ENCODE peak calls at places on chromosome 17, in eight cellular contexts. One of them, this sample, is unnamed.
A peak's percentile ranks its signal among the peaks of the same experiment; 100 is the strongest.

GRCh38 chr17:28466521-28467048 is 6.9 kb upstream of the SLC13A2 start:
- DNase-seq in ovary: no peak
- DNase-seq in GM12865: no peak
- DNase-seq in left lung: no peak
- DNase-seq in heart left ventricle: no peak
- DNase-seq in hepatocyte: peak; percentile 63
- DNase-seq in lower lobe of right lung: no peak
- DNase-seq in choroid plexus epithelial cell: no peak
- DNase-seq in this sample: no peak

GRCh38 chr17:74730491-74731346 is 6.3 kb upstream of the RAB37 start:
- DNase-seq in ovary: no peak
- DNase-seq in GM12865: peak; percentile 67
- DNase-seq in left lung: no peak
- DNase-seq in heart left ventricle: no peak
- DNase-seq in hepatocyte: no peak
- DNase-seq in lower lobe of right lung: no peak
- DNase-seq in choroid plexus epithelial cell: no peak
- DNase-seq in this sample: no peak

GRCh38 chr17:63364944-63365343 is 81.2 kb downstream of the CYB561 start:
- DNase-seq in ovary: no peak
- DNase-seq in GM12865: no peak
- DNase-seq in left lung: no peak
- DNase-seq in heart left ventricle: no peak
- DNase-seq in hepatocyte: no peak
- DNase-seq in lower lobe of right lung: no peak
- DNase-seq in choroid plexus epithelial cell: no peak
- DNase-seq in this sample: no peak

GRCh38 chr17:46977348-46977747 is 1.7 kb downstream of the RPRML start:
- DNase-seq in ovary: no peak
- DNase-seq in GM12865: no peak
- DNase-seq in left lung: no peak
- DNase-seq in heart left ventricle: no peak
- DNase-seq in hepatocyte: peak; percentile 65
- DNase-seq in lower lobe of right lung: no peak
- DNase-seq in choroid plexus epithelial cell: peak; percentile 54
- DNase-seq in this sample: peak; percentile 27

GRCh38 chr17:5019475-5019956 is 15.7 kb downstream of the SLC52A1 start:
- DNase-seq in ovary: no peak
- DNase-seq in GM12865: peak; percentile 44
- DNase-seq in left lung: no peak
- DNase-seq in heart left ventricle: no peak
- DNase-seq in hepatocyte: no peak
- DNase-seq in lower lobe of right lung: no peak
- DNase-seq in choroid plexus epithelial cell: peak; percentile 22
- DNase-seq in this sample: peak; percentile 25

GRCh38 chr17:53217311-53217710 is 605.4 kb upstream of the KIF2B start:
- DNase-seq in ovary: no peak
- DNase-seq in GM12865: no peak
- DNase-seq in left lung: no peak
- DNase-seq in heart left ventricle: no peak
- DNase-seq in hepatocyte: no peak
- DNase-seq in lower lobe of right lung: no peak
- DNase-seq in choroid plexus epithelial cell: no peak
- DNase-seq in this sample: no peak

GRCh38 chr17:17966399-17966798 is 5.8 kb downstream of the TOM1L2 start:
- DNase-seq in ovary: no peak
- DNase-seq in GM12865: peak; percentile 57
- DNase-seq in left lung: no peak
- DNase-seq in heart left ventricle: no peak
- DNase-seq in hepatocyte: no peak
- DNase-seq in lower lobe of right lung: no peak
- DNase-seq in choroid plexus epithelial cell: no peak
- DNase-seq in this sample: no peak

GRCh38 chr17:80815151-80815561 is 176.5 kb upstream of the CHMP6 start:
- DNase-seq in ovary: no peak
- DNase-seq in GM12865: no peak
- DNase-seq in left lung: peak; percentile 48
- DNase-seq in heart left ventricle: peak; percentile 20
- DNase-seq in hepatocyte: no peak
- DNase-seq in lower lobe of right lung: no peak
- DNase-seq in choroid plexus epithelial cell: no peak
- DNase-seq in this sample: no peak

GRCh38 chr17:15264542-15264941 is 584 bp downstream of the PMP22 start:
- DNase-seq in ovary: peak; percentile 30
- DNase-seq in GM12865: no peak
- DNase-seq in left lung: peak; percentile 84
- DNase-seq in heart left ventricle: no peak
- DNase-seq in hepatocyte: no peak
- DNase-seq in lower lobe of right lung: peak; percentile 72
- DNase-seq in choroid plexus epithelial cell: no peak
- DNase-seq in this sample: no peak

GRCh38 chr17:7042507-7043194 is 1.2 kb downstream of the SLC16A11 start:
- DNase-seq in ovary: no peak
- DNase-seq in GM12865: no peak
- DNase-seq in left lung: peak; percentile 76
- DNase-seq in heart left ventricle: peak; percentile 75
- DNase-seq in hepatocyte: no peak
- DNase-seq in lower lobe of right lung: no peak
- DNase-seq in choroid plexus epithelial cell: peak; percentile 40
- DNase-seq in this sample: no peak

GRCh38 chr17:14904406-14904805 is 360.7 kb downstream of the PMP22 start:
- DNase-seq in ovary: no peak
- DNase-seq in GM12865: no peak
- DNase-seq in left lung: no peak
- DNase-seq in heart left ventricle: no peak
- DNase-seq in hepatocyte: no peak
- DNase-seq in lower lobe of right lung: no peak
- DNase-seq in choroid plexus epithelial cell: peak; percentile 33
- DNase-seq in this sample: peak; percentile 11

GRCh38 chr17:7133424-7133823 is 18.8 kb upstream of the ASGR2 start:
- DNase-seq in ovary: no peak
- DNase-seq in GM12865: peak; percentile 70
- DNase-seq in left lung: no peak
- DNase-seq in heart left ventricle: peak; percentile 71
- DNase-seq in hepatocyte: peak; percentile 43
- DNase-seq in lower lobe of right lung: peak; percentile 65
- DNase-seq in choroid plexus epithelial cell: no peak
- DNase-seq in this sample: peak; percentile 3

GRCh38 chr17:2337152-2337810 is at the start of gene SGSM2:
- DNase-seq in ovary: peak; percentile 71
- DNase-seq in GM12865: peak; percentile 75
- DNase-seq in left lung: peak; percentile 90
- DNase-seq in heart left ventricle: peak; percentile 84
- DNase-seq in hepatocyte: peak; percentile 77
- DNase-seq in lower lobe of right lung: peak; percentile 79
- DNase-seq in choroid plexus epithelial cell: peak; percentile 60
- DNase-seq in this sample: peak; percentile 31

GRCh38 chr17:79008666-79009387 is 737 bp downstream of the CANT1 start:
- DNase-seq in ovary: no peak
- DNase-seq in GM12865: no peak
- DNase-seq in left lung: no peak
- DNase-seq in heart left ventricle: no peak
- DNase-seq in hepatocyte: peak; percentile 4
- DNase-seq in lower lobe of right lung: no peak
- DNase-seq in choroid plexus epithelial cell: no peak
- DNase-seq in this sample: no peak

GRCh38 chr17:41848788-41849187 is 11.2 kb downstream of the KLHL10 start:
- DNase-seq in ovary: no peak
- DNase-seq in GM12865: no peak
- DNase-seq in left lung: no peak
- DNase-seq in heart left ventricle: no peak
- DNase-seq in hepatocyte: no peak
- DNase-seq in lower lobe of right lung: no peak
- DNase-seq in choroid plexus epithelial cell: peak; percentile 31
- DNase-seq in this sample: peak; percentile 51

GRCh38 chr17:79995691-79996090 is 40.0 kb downstream of the TBC1D16 start:
- DNase-seq in ovary: no peak
- DNase-seq in GM12865: no peak
- DNase-seq in left lung: no peak
- DNase-seq in heart left ventricle: no peak
- DNase-seq in hepatocyte: no peak
- DNase-seq in lower lobe of right lung: no peak
- DNase-seq in choroid plexus epithelial cell: peak; percentile 21
- DNase-seq in this sample: no peak

GRCh38 chr17:75596320-75597087 is 8.9 kb downstream of the MYO15B start:
- DNase-seq in ovary: no peak
- DNase-seq in GM12865: no peak
- DNase-seq in left lung: no peak
- DNase-seq in heart left ventricle: no peak
- DNase-seq in hepatocyte: no peak
- DNase-seq in lower lobe of right lung: no peak
- DNase-seq in choroid plexus epithelial cell: no peak
- DNase-seq in this sample: no peak

DNA sequence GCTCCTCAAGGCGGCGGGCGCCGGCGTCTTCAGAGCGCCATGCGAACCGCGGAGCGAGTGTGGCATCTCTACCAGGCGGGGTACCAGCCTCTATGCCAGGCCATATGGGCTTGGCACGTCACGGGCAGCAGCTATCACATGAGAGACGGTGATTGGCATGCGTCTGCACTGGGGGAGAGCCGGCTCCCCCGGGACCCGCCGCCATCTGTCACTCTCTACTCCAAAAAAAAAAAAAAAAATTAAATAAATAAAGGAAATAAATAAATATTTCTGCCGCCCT is at the start of gene NEUROD2:
- DNase-seq in ovary: no peak
- DNase-seq in GM12865: no peak
- DNase-seq in left lung: no peak
- DNase-seq in heart left ventricle: no peak
- DNase-seq in hepatocyte: no peak
- DNase-seq in lower lobe of right lung: no peak
- DNase-seq in choroid plexus epithelial cell: no peak
- DNase-seq in this sample: no peak
- H3K4me3 ChIP-seq in ovary: no peak within 1 kb of the TSS
- H3K4me3 ChIP-seq in GM12865: no peak within 1 kb of the TSS
- H3K4me3 ChIP-seq in left lung: no peak within 1 kb of the TSS
- H3K4me3 ChIP-seq in heart left ventricle: peak within 1 kb of the TSS; percentile 21
- H3K4me3 ChIP-seq in hepatocyte: no peak within 1 kb of the TSS
- H3K4me3 ChIP-seq in lower lobe of right lung: peak within 1 kb of the TSS; percentile 17
- H3K4me3 ChIP-seq in choroid plexus epithelial cell: no peak within 1 kb of the TSS
- H3K4me3 ChIP-seq in this sample: no peak within 1 kb of the TSS

GRCh38 chr17:44628234-44629188 is 27.8 kb upstream of the MEIOC start:
- DNase-seq in ovary: peak; percentile 54
- DNase-seq in GM12865: peak; percentile 21
- DNase-seq in left lung: no peak
- DNase-seq in heart left ventricle: peak; percentile 68
- DNase-seq in hepatocyte: peak; percentile 19
- DNase-seq in lower lobe of right lung: peak; percentile 57
- DNase-seq in choroid plexus epithelial cell: no peak
- DNase-seq in this sample: no peak

GRCh38 chr17:44627513-44627912 is 28.8 kb upstream of the MEIOC start:
- DNase-seq in ovary: no peak
- DNase-seq in GM12865: no peak
- DNase-seq in left lung: no peak
- DNase-seq in heart left ventricle: no peak
- DNase-seq in hepatocyte: no peak
- DNase-seq in lower lobe of right lung: no peak
- DNase-seq in choroid plexus epithelial cell: no peak
- DNase-seq in this sample: no peak

GRCh38 chr17:44623070-44623725 is 33.1 kb upstream of the MEIOC start:
- DNase-seq in ovary: no peak
- DNase-seq in GM12865: no peak
- DNase-seq in left lung: no peak
- DNase-seq in heart left ventricle: no peak
- DNase-seq in hepatocyte: no peak
- DNase-seq in lower lobe of right lung: no peak
- DNase-seq in choroid plexus epithelial cell: no peak
- DNase-seq in this sample: no peak
- TF ChIP-seq CTCF in ovary: no peak
- TF ChIP-seq CTCF in GM12865: no peak
- TF ChIP-seq CTCF in left lung: no peak
- TF ChIP-seq CTCF in heart left ventricle: no peak
- TF ChIP-seq CTCF in hepatocyte: peak; percentile 4
- TF ChIP-seq CTCF in lower lobe of right lung: no peak
- TF ChIP-seq CTCF in choroid plexus epithelial cell: no peak
- TF ChIP-seq CTCF in this sample: no peak

DNA sequence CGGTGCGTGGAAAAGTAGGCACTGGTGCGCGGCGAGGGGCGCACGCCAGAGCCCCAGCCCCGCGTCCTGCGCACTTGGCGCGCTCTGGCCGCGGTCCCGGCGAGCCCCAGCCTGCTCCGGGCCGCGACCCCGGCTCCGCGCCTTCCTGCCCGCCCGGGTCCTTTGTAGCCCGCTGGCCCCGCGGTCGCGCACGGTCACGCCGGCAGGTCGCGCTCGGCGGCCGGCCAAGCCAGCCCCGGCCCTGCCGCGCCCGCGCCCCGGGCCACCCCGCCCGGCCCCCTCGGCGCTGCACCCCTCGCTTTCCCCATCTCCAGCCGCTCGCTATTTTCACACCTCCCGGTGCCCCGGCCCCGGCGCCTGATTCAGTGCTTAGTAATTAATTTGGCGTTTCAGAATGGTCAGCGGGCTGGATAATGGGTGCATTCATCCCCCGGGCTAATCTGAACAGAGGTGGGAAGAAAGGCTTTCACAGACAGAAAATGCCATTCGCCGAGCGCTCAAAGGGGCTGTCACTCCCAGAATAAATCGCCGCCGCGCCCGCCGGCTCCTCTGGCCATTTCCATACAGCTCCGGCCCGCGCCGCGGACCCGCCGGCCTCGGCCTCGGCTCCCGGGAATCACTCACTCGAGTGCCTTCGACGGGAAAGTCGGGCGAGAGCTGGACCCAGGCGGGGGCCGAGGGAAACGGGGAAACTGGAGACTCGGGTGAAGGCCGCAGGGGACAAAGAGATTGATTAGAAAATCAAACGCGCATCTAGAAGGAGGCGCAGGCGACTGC is 17.8 kb upstream of the NTN1 start:
- DNase-seq in ovary: no peak
- DNase-seq in GM12865: no peak
- DNase-seq in left lung: no peak
- DNase-seq in heart left ventricle: no peak
- DNase-seq in hepatocyte: no peak
- DNase-seq in lower lobe of right lung: no peak
- DNase-seq in choroid plexus epithelial cell: no peak
- DNase-seq in this sample: no peak
- H3K4me3 ChIP-seq in ovary: peak overlapping the region; percentile 36
- H3K4me3 ChIP-seq in GM12865: peak overlapping the region; percentile 50
- H3K4me3 ChIP-seq in left lung: peak overlapping the region; percentile 8
- H3K4me3 ChIP-seq in heart left ventricle: peak overlapping the region; percentile 54
- H3K4me3 ChIP-seq in hepatocyte: no peak overlapping the region
- H3K4me3 ChIP-seq in lower lobe of right lung: peak overlapping the region; percentile 45
- H3K4me3 ChIP-seq in choroid plexus epithelial cell: no peak overlapping the region
- H3K4me3 ChIP-seq in this sample: no peak overlapping the region

DNA sequence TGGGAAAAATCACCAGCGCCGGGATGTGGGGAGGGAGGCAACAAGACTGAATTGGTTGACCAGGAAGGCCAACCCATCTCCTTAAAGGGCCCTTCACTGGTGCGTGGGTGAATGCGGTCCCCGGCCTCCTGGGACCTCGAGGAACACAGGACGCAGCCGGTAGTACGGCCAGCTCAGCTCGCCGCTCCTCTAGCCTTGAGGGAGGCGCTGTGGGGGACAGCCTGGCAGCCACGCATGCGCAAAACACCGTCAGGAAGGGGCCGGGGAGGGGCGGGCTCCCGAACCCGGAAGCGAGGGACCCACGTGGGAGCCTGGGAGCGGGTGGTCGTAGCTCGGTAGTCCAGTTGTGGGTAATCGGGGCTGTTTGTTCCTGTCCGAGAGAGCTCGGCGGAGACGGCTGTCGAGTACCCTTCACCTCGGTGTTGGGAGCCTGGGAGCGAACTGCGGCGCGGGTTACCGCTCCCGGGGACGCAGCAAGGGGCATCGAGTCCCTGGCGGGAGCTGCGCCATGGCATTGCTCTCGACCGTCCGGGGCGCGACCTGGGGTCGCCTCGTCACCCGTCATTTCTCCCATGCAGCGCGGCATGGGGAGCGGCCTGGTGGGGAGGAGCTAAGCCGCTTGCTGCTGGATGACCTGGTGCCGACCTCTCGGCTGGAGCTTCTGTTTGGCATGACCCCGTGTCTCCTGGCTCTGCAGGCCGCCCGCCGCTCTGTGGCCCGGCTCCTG is at the start of gene MRM1:
- DNase-seq in ovary: peak; percentile 95
- DNase-seq in GM12865: peak; percentile 97
- DNase-seq in left lung: peak; percentile 97
- DNase-seq in heart left ventricle: peak; percentile 97
- DNase-seq in hepatocyte: peak; percentile 96
- DNase-seq in lower lobe of right lung: peak; percentile 95
- DNase-seq in choroid plexus epithelial cell: peak; percentile 90
- DNase-seq in this sample: peak; percentile 92
- TF ChIP-seq CTCF in ovary: no peak
- TF ChIP-seq CTCF in GM12865: peak; percentile 23
- TF ChIP-seq CTCF in left lung: no peak
- TF ChIP-seq CTCF in heart left ventricle: no peak
- TF ChIP-seq CTCF in hepatocyte: no peak
- TF ChIP-seq CTCF in lower lobe of right lung: peak; percentile 17
- TF ChIP-seq CTCF in choroid plexus epithelial cell: peak; percentile 36
- TF ChIP-seq CTCF in this sample: peak; percentile 25